ENCODE peak calls at places on chromosomes 7 and 10, in nine cellular contexts. N is HEK293T; C is stimulated activated CD8-positive, alpha-beta memory T cell treated with anti-CD3 and anti-CD28 coated beads, Interleukin-4, amount 100 ng/mL, for 4 hours; A is germinal center; J is transverse colon; M is RWPE1; B is activated naive CD4-positive, alpha-beta T cell; H is stimulated activated CD4-positive, alpha-beta T cell treated with anti-CD3 and anti-CD28 coated beads, Interleukin-2, amount 100 ng/mL, for 48 hours; Y is CD4-positive, CD25-positive, alpha-beta regulatory T cell. U is an unnamed sample.

GRCh38 chr7:109549461-109549860 is 979.8 kb downstream of the DNAJB9 start:
- DNase-seq in J (no peak), H (no peak), M (no peak), A (no peak), B (no peak), Y (no peak), N (no peak), C (no peak), U (no peak)

GRCh38 chr7:30549933-30550493 is 44.7 kb upstream of the GARS1 start:
- DNase-seq in B (no peak), H (no peak), A (no peak), C (no peak), J (no peak), N (no peak), Y (no peak), M (no peak), U (no peak)

GRCh38 chr10:74738052-74738451 is 88.3 kb upstream of the KAT6B start:
- DNase-seq in J (no peak), B (no peak), M (no peak), A (peak), Y (no peak), C (no peak), N (no peak), H (no peak), U (no peak)

GRCh38 chr7:56175784-56176183 is 59.6 kb upstream of the NUPR2 start:
- DNase-seq in Y (no peak), C (no peak), M (no peak), H (no peak), A (no peak), J (no peak), B (no peak), N (no peak), U (no peak)

GRCh38 chr10:91349381-91349780 is 60.8 kb upstream of the HECTD2 start:
- DNase-seq in C (no peak), J (no peak), M (no peak), Y (no peak), H (no peak), B (no peak), N (no peak), A (no peak), U (no peak)

GRCh38 chr10:132657737-132658136 is 120.2 kb downstream of the INPP5A start:
- DNase-seq in N (no peak), C (no peak), J (no peak), A (no peak), M (no peak), B (no peak), H (no peak), Y (no peak), U (no peak)

GRCh38 chr10:71205468-71205867 is 6.9 kb upstream of the UNC5B start:
- DNase-seq in B (no peak), H (no peak), M (no peak), C (no peak), Y (no peak), N (no peak), A (no peak), J (no peak), U (no peak)

GRCh38 chr7:153290066-153290465 is 530.5 kb downstream of the ACTR3B start:
- DNase-seq in J (no peak), C (no peak), N (no peak), M (no peak), Y (no peak), A (no peak), H (no peak), B (no peak), U (no peak)

GRCh38 chr10:116163732-116164131 is 109.3 kb downstream of the GFRA1 start:
- DNase-seq in A (no peak), M (no peak), B (no peak), Y (no peak), C (no peak), J (no peak), N (no peak), H (no peak), U (no peak)

GRCh38 chr7:111183373-111183772 is 92.4 kb downstream of the LRRN3 start:
- DNase-seq in B (no peak), M (no peak), J (no peak), A (no peak), Y (no peak), N (no peak), C (no peak), H (no peak), U (no peak)

GRCh38 chr7:25026156-25026555 is 46.2 kb upstream of the OSBPL3 start:
- DNase-seq in B (no peak), M (no peak), Y (no peak), H (no peak), J (no peak), A (no peak), C (no peak), N (no peak), U (no peak)

U was measured in cerebellar nuclear complex.